ENCODE peak calls at places on chromosome 15, in nine cellular contexts. Z is mesenchymal stem cell; K is stimulated activated CD8-positive, alpha-beta memory T cell treated with anti-CD3 and anti-CD28 coated beads, Interleukin-7, amount 100 ng/mL, for 1 hour; T is naive thymus-derived CD4-positive, alpha-beta T cell; R is Calu3; W is effector CD4-positive, alpha-beta T cell; J is nephron progenitor cell; C is SW480; I is fibroblast of the conjunctiva. E is an unnamed sample.
A peak's percentile ranks its signal among the peaks of the same experiment; 100 is the strongest.

GRCh38 chr15:31235298-31236183 is 91.1 kb upstream of the KLF13 start:
- DNase-seq in Z (peak; percentile 43), K (no peak), T (no peak), R (no peak), W (no peak), J (no peak), C (no peak), I (no peak), E (no peak)

GRCh38 chr15:82663186-82663600 is 16.0 kb upstream of the CPEB1 start:
- DNase-seq in Z (peak; percentile 27), K (no peak), T (no peak), R (peak; percentile 58), W (peak; percentile 34), J (peak; percentile 95), C (peak; percentile 14), I (no peak), E (no peak)

GRCh38 chr15:39172380-39173281 is 408.2 kb upstream of the THBS1 start:
- DNase-seq in Z (peak; percentile 80), K (no peak), T (no peak), R (peak; percentile 57), W (no peak), J (no peak), C (peak; percentile 79), I (no peak), E (no peak)

GRCh38 chr15:95416576-95416975 is 913.9 kb upstream of the NR2F2 start:
- DNase-seq in Z (no peak), K (no peak), T (no peak), R (no peak), W (no peak), J (no peak), C (no peak), I (no peak), E (no peak)

GRCh38 chr15:49860101-49860500 is 239.3 kb downstream of the DTWD1 start:
- DNase-seq in Z (no peak), K (no peak), T (no peak), R (no peak), W (no peak), J (no peak), C (no peak), I (peak; percentile 41), E (no peak)

GRCh38 chr15:77508541-77509505 is 88.1 kb downstream of the HMG20A start:
- DNase-seq in Z (peak; percentile 49), K (no peak), T (no peak), R (peak; percentile 73), W (no peak), J (no peak), C (no peak), I (no peak), E (peak; percentile 79)

GRCh38 chr15:70017025-70017424 is 80.7 kb downstream of the TLE3 start:
- DNase-seq in Z (no peak), K (no peak), T (no peak), R (no peak), W (no peak), J (no peak), C (no peak), I (no peak), E (no peak)

GRCh38 chr15:49187537-49188245 is 17.6 kb downstream of the GALK2 start:
- DNase-seq in Z (peak; percentile 86), K (no peak), T (no peak), R (no peak), W (no peak), J (no peak), C (no peak), I (no peak), E (no peak)

GRCh38 chr15:51286816-51287215 is 51.6 kb downstream of the CYP19A1 start:
- DNase-seq in Z (no peak), K (no peak), T (no peak), R (peak; percentile 23), W (no peak), J (no peak), C (peak; percentile 2), I (no peak), E (no peak)

GRCh38 chr15:48395532-48396011 is 64.3 kb downstream of the DUT start:
- DNase-seq in Z (peak; percentile 24), K (no peak), T (no peak), R (no peak), W (no peak), J (no peak), C (no peak), I (peak; percentile 71), E (peak; percentile 89)

GRCh38 chr15:65077291-65077980 is 890 bp downstream of the KBTBD13 start:
- DNase-seq in Z (no peak), K (no peak), T (no peak), R (no peak), W (no peak), J (no peak), C (no peak), I (no peak), E (no peak)

GRCh38 chr15:96421211-96421610 is 90.7 kb downstream of the NR2F2 start:
- DNase-seq in Z (no peak), K (no peak), T (no peak), R (peak; percentile 52), W (no peak), J (no peak), C (no peak), I (peak; percentile 10), E (no peak)

GRCh38 chr15:91852741-91853500 is 587 bp upstream of the SLCO3A1 start:
- DNase-seq in Z (peak; percentile 40), K (peak; percentile 54), T (peak; percentile 68), R (peak; percentile 87), W (peak; percentile 64), J (peak; percentile 72), C (peak; percentile 76), I (peak; percentile 36), E (peak; percentile 41)

GRCh38 chr15:33091983-33092688 is 102.4 kb downstream of the FMN1 start:
- DNase-seq in Z (no peak), K (no peak), T (peak; percentile 3), R (no peak), W (no peak), J (no peak), C (peak; percentile 39), I (no peak), E (no peak)

GRCh38 chr15:71660501-71660900 is 149.9 kb upstream of the NR2E3 start:
- DNase-seq in Z (no peak), K (no peak), T (no peak), R (no peak), W (no peak), J (no peak), C (no peak), I (no peak), E (no peak)

GRCh38 chr15:91926871-91927270 is 73.4 kb downstream of the SLCO3A1 start:
- DNase-seq in Z (no peak), K (no peak), T (no peak), R (no peak), W (no peak), J (no peak), C (no peak), I (no peak), E (no peak)

GRCh38 chr15:50315814-50316630 is 39.0 kb downstream of the GABPB1 start:
- DNase-seq in Z (peak; percentile 60), K (no peak), T (peak; percentile 8), R (peak; percentile 5), W (no peak), J (no peak), C (peak; percentile 31), I (peak; percentile 43), E (peak; percentile 33)

E was measured in stromal cell of bone marrow.